ENCODE peak calls at places on chromosomes 12 and 14, in nine cellular contexts. One of them, this sample, is unnamed.

GRCh38 chr12:73547421-73547820 is 990.2 kb upstream of the ATXN7L3B start:
- DNase-seq in mammary epithelial cell: peak; percentile 13
- DNase-seq in mesenchymal stem cell: peak; percentile 61
- DNase-seq in GM23248: no peak
- DNase-seq in GM23338: no peak
- DNase-seq in neuronal stem cell: no peak
- DNase-seq in IMR-90: no peak
- DNase-seq in PC-3: peak; percentile 62
- DNase-seq in PC-9: no peak
- DNase-seq in this sample: no peak

GRCh38 chr12:73973486-73973885 is 564.1 kb upstream of the ATXN7L3B start:
- DNase-seq in GM23248: no peak
- DNase-seq in mammary epithelial cell: no peak
- DNase-seq in IMR-90: no peak
- DNase-seq in GM23338: no peak
- DNase-seq in PC-9: no peak
- DNase-seq in PC-3: no peak
- DNase-seq in neuronal stem cell: no peak
- DNase-seq in mesenchymal stem cell: no peak
- DNase-seq in this sample: peak; percentile 8

GRCh38 chr12:79407671-79408622 is 282.8 kb downstream of the PAWR start:
- DNase-seq in IMR-90: peak; percentile 91
- DNase-seq in neuronal stem cell: peak; percentile 41
- DNase-seq in GM23248: peak; percentile 90
- DNase-seq in mesenchymal stem cell: peak; percentile 88
- DNase-seq in PC-9: peak; percentile 67
- DNase-seq in GM23338: peak; percentile 85
- DNase-seq in mammary epithelial cell: peak; percentile 81
- DNase-seq in PC-3: peak; percentile 94
- DNase-seq in this sample: peak; percentile 72

GRCh38 chr12:42320796-42321195 is 5.1 kb downstream of the ZCRB1 start:
- DNase-seq in PC-9: no peak
- DNase-seq in mammary epithelial cell: no peak
- DNase-seq in GM23338: no peak
- DNase-seq in mesenchymal stem cell: no peak
- DNase-seq in neuronal stem cell: no peak
- DNase-seq in IMR-90: no peak
- DNase-seq in PC-3: no peak
- DNase-seq in GM23248: no peak
- DNase-seq in this sample: no peak

GRCh38 chr14:81805785-81806184 is 272.1 kb upstream of the SEL1L start:
- DNase-seq in GM23248: no peak
- DNase-seq in mammary epithelial cell: no peak
- DNase-seq in neuronal stem cell: no peak
- DNase-seq in IMR-90: no peak
- DNase-seq in PC-3: no peak
- DNase-seq in PC-9: no peak
- DNase-seq in GM23338: no peak
- DNase-seq in mesenchymal stem cell: no peak
- DNase-seq in this sample: no peak

GRCh38 chr14:100532154-100532915 is 54.9 kb downstream of the BEGAIN start:
- DNase-seq in mammary epithelial cell: peak; percentile 23
- DNase-seq in GM23338: no peak
- DNase-seq in PC-3: no peak
- DNase-seq in IMR-90: peak; percentile 13
- DNase-seq in PC-9: no peak
- DNase-seq in GM23248: no peak
- DNase-seq in mesenchymal stem cell: no peak
- DNase-seq in neuronal stem cell: no peak
- DNase-seq in this sample: no peak

GRCh38 chr12:93015970-93016751 is 87.1 kb upstream of the EEA1 start:
- DNase-seq in IMR-90: peak; percentile 10
- DNase-seq in mammary epithelial cell: peak; percentile 32
- DNase-seq in PC-3: peak; percentile 8
- DNase-seq in GM23338: no peak
- DNase-seq in mesenchymal stem cell: no peak
- DNase-seq in neuronal stem cell: no peak
- DNase-seq in GM23248: no peak
- DNase-seq in PC-9: peak; percentile 28
- DNase-seq in this sample: peak; percentile 11

GRCh38 chr14:105323663-105324062 is 9.1 kb downstream of the PACS2 start:
- DNase-seq in GM23248: no peak
- DNase-seq in mammary epithelial cell: no peak
- DNase-seq in PC-3: no peak
- DNase-seq in neuronal stem cell: no peak
- DNase-seq in GM23338: no peak
- DNase-seq in mesenchymal stem cell: no peak
- DNase-seq in PC-9: no peak
- DNase-seq in IMR-90: no peak
- DNase-seq in this sample: no peak

GRCh38 chr14:84006643-84007137 is 1523.3 kb upstream of the FLRT2 start:
- DNase-seq in IMR-90: no peak
- DNase-seq in mesenchymal stem cell: no peak
- DNase-seq in GM23248: no peak
- DNase-seq in GM23338: peak; percentile 33
- DNase-seq in mammary epithelial cell: no peak
- DNase-seq in neuronal stem cell: peak; percentile 1
- DNase-seq in PC-3: peak; percentile 8
- DNase-seq in PC-9: no peak
- DNase-seq in this sample: peak; percentile 49

GRCh38 chr14:75972729-75973480 is 8.9 kb downstream of the TGFB3 start:
- DNase-seq in mammary epithelial cell: no peak
- DNase-seq in GM23338: peak; percentile 24
- DNase-seq in GM23248: no peak
- DNase-seq in neuronal stem cell: no peak
- DNase-seq in PC-3: no peak
- DNase-seq in PC-9: no peak
- DNase-seq in mesenchymal stem cell: no peak
- DNase-seq in IMR-90: no peak
- DNase-seq in this sample: no peak

GRCh38 chr12:24595652-24596235 is 353.2 kb downstream of the BCAT1 start:
- DNase-seq in neuronal stem cell: no peak
- DNase-seq in PC-3: no peak
- DNase-seq in mammary epithelial cell: no peak
- DNase-seq in GM23248: peak; percentile 18
- DNase-seq in PC-9: no peak
- DNase-seq in GM23338: peak; percentile 62
- DNase-seq in mesenchymal stem cell: peak; percentile 24
- DNase-seq in IMR-90: peak; percentile 23
- DNase-seq in this sample: no peak

DNA sequence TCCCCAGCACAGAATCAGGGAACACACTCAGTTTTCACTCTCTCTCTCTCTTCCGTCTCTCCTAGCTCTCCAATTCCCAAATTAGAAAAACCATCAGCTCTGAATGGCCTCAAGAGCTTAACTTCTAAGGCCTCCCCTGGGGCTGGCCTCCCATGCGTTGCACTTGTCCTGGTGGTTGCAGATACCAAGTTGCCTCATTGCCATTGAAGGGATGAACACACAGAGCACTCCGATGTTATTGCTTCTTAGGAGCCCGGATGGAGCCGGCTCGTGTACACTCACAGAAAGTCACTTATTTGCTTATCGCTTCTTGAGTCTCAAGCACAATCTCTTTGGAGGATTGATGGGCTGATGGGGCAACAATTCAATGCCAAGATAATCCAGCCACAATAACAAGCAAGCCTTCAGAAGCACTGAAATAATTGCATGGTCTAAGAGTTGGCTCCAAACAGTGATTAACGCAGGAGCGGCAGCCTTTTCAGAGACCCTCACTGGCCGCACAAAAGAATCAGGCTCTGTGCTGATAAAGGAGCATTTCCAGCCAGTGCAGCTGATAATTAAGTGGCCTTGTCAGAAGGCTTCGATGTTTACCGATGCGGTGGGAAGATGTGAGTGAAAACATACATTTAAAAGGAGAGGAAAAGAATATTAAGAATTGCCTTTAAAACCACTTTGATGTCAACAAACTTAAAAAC is 175.7 kb upstream of the TMEM132C start:
- DNase-seq in mesenchymal stem cell: peak; percentile 50
- DNase-seq in IMR-90: no peak
- DNase-seq in PC-3: no peak
- DNase-seq in PC-9: no peak
- DNase-seq in GM23248: no peak
- DNase-seq in GM23338: no peak
- DNase-seq in neuronal stem cell: peak; percentile 29
- DNase-seq in mammary epithelial cell: no peak
- DNase-seq in this sample: peak; percentile 73
- H2AFZ ChIP-seq in mesenchymal stem cell: no peak overlapping the region
- H2AFZ ChIP-seq in IMR-90: no peak overlapping the region
- H2AFZ ChIP-seq in PC-3: no peak overlapping the region
- H2AFZ ChIP-seq in PC-9: no peak overlapping the region
- H2AFZ ChIP-seq in GM23248: no peak overlapping the region
- H2AFZ ChIP-seq in GM23338: no peak overlapping the region
- H2AFZ ChIP-seq in neuronal stem cell: no peak overlapping the region
- H2AFZ ChIP-seq in mammary epithelial cell: no peak overlapping the region
- H2AFZ ChIP-seq in this sample: no peak overlapping the region

GRCh38 chr12:56571131-56571530 is 49.5 kb downstream of the RBMS2 start:
- DNase-seq in mammary epithelial cell: no peak
- DNase-seq in IMR-90: no peak
- DNase-seq in GM23248: no peak
- DNase-seq in neuronal stem cell: no peak
- DNase-seq in mesenchymal stem cell: no peak
- DNase-seq in PC-3: no peak
- DNase-seq in GM23338: no peak
- DNase-seq in PC-9: no peak
- DNase-seq in this sample: peak; percentile 60
- H3K4me2 ChIP-seq in mammary epithelial cell: no peak overlapping the region
- H3K4me2 ChIP-seq in IMR-90: no peak overlapping the region
- H3K4me2 ChIP-seq in GM23248: no peak overlapping the region
- H3K4me2 ChIP-seq in neuronal stem cell: no peak overlapping the region
- H3K4me2 ChIP-seq in mesenchymal stem cell: no peak overlapping the region
- H3K4me2 ChIP-seq in PC-3: no peak overlapping the region
- H3K4me2 ChIP-seq in GM23338: no peak overlapping the region
- H3K4me2 ChIP-seq in PC-9: no peak overlapping the region
- H3K4me2 ChIP-seq in this sample: peak overlapping the region; percentile 58

GRCh38 chr12:98465505-98465904 is 49.9 kb upstream of the TMPO start:
- DNase-seq in mesenchymal stem cell: no peak
- DNase-seq in IMR-90: no peak
- DNase-seq in mammary epithelial cell: no peak
- DNase-seq in PC-9: no peak
- DNase-seq in neuronal stem cell: no peak
- DNase-seq in GM23248: no peak
- DNase-seq in PC-3: no peak
- DNase-seq in GM23338: no peak
- DNase-seq in this sample: no peak

GRCh38 chr12:98465950-98466349 is 49.4 kb upstream of the TMPO start:
- DNase-seq in IMR-90: no peak
- DNase-seq in GM23338: no peak
- DNase-seq in PC-9: no peak
- DNase-seq in mesenchymal stem cell: no peak
- DNase-seq in PC-3: no peak
- DNase-seq in neuronal stem cell: no peak
- DNase-seq in mammary epithelial cell: no peak
- DNase-seq in GM23248: no peak
- DNase-seq in this sample: no peak

GRCh38 chr12:98464155-98464554 is 51.2 kb upstream of the TMPO start:
- DNase-seq in mesenchymal stem cell: peak; percentile 49
- DNase-seq in PC-9: no peak
- DNase-seq in neuronal stem cell: no peak
- DNase-seq in PC-3: no peak
- DNase-seq in IMR-90: peak; percentile 31
- DNase-seq in GM23248: peak; percentile 56
- DNase-seq in mammary epithelial cell: peak; percentile 47
- DNase-seq in GM23338: no peak
- DNase-seq in this sample: no peak

GRCh38 chr12:98469108-98469507 is 46.3 kb upstream of the TMPO start:
- DNase-seq in mammary epithelial cell: no peak
- DNase-seq in neuronal stem cell: no peak
- DNase-seq in GM23338: no peak
- DNase-seq in mesenchymal stem cell: no peak
- DNase-seq in PC-9: no peak
- DNase-seq in GM23248: no peak
- DNase-seq in IMR-90: no peak
- DNase-seq in PC-3: no peak
- DNase-seq in this sample: no peak

DNA sequence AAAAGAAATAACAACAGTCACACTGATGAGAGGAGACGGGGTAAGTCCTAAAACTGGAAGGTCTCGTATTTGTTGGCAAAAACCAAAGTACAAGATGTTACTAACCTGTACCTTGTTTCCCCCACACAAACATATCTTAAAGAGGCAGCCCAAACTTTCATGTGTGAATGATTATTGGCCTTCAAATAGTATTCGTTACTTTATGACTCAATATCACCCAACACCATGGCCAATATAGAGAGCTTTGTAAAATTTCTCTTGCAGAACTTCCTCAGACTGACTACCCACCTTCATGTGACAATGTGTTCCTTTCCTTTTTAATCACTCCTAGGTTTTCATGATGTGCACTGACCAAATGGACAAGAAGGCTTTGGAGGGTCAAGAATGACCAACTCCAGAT is 48.4 kb upstream of the TMPO start:
- DNase-seq in mammary epithelial cell: no peak
- DNase-seq in GM23338: no peak
- DNase-seq in PC-3: no peak
- DNase-seq in IMR-90: no peak
- DNase-seq in GM23248: no peak
- DNase-seq in mesenchymal stem cell: no peak
- DNase-seq in PC-9: no peak
- DNase-seq in neuronal stem cell: no peak
- DNase-seq in this sample: no peak
- H2AFZ ChIP-seq in mammary epithelial cell: no peak overlapping the region
- H2AFZ ChIP-seq in GM23338: no peak overlapping the region
- H2AFZ ChIP-seq in PC-3: no peak overlapping the region
- H2AFZ ChIP-seq in IMR-90: no peak overlapping the region
- H2AFZ ChIP-seq in GM23248: no peak overlapping the region
- H2AFZ ChIP-seq in mesenchymal stem cell: no peak overlapping the region
- H2AFZ ChIP-seq in PC-9: no peak overlapping the region
- H2AFZ ChIP-seq in neuronal stem cell: no peak overlapping the region
- H2AFZ ChIP-seq in this sample: no peak overlapping the region

GRCh38 chr12:30754383-30754749 is 385 bp downstream of the CAPRIN2 start:
- DNase-seq in neuronal stem cell: no peak
- DNase-seq in mesenchymal stem cell: no peak
- DNase-seq in GM23248: no peak
- DNase-seq in IMR-90: no peak
- DNase-seq in PC-9: no peak
- DNase-seq in mammary epithelial cell: no peak
- DNase-seq in PC-3: no peak
- DNase-seq in GM23338: no peak
- DNase-seq in this sample: no peak

GRCh38 chr12:30757316-30757715 is 2.6 kb upstream of the CAPRIN2 start:
- DNase-seq in GM23248: no peak
- DNase-seq in mammary epithelial cell: no peak
- DNase-seq in PC-3: no peak
- DNase-seq in GM23338: no peak
- DNase-seq in mesenchymal stem cell: no peak
- DNase-seq in neuronal stem cell: no peak
- DNase-seq in IMR-90: no peak
- DNase-seq in PC-9: no peak
- DNase-seq in this sample: no peak

GRCh38 chr12:30754750-30755394 is at the start of gene CAPRIN2:
- DNase-seq in GM23338: peak; percentile 97
- DNase-seq in GM23248: peak; percentile 98
- DNase-seq in mammary epithelial cell: peak; percentile 96
- DNase-seq in PC-3: peak; percentile 91
- DNase-seq in PC-9: peak; percentile 100
- DNase-seq in IMR-90: peak; percentile 93
- DNase-seq in neuronal stem cell: peak; percentile 94
- DNase-seq in mesenchymal stem cell: peak; percentile 95
- DNase-seq in this sample: peak; percentile 98

GRCh38 chr12:30755395-30755762 is 628 bp upstream of the CAPRIN2 start:
- DNase-seq in GM23248: no peak
- DNase-seq in PC-9: no peak
- DNase-seq in mammary epithelial cell: peak; percentile 1
- DNase-seq in mesenchymal stem cell: no peak
- DNase-seq in neuronal stem cell: no peak
- DNase-seq in PC-3: no peak
- DNase-seq in IMR-90: no peak
- DNase-seq in GM23338: no peak
- DNase-seq in this sample: no peak

GRCh38 chr12:30756074-30756473 is 1.3 kb upstream of the CAPRIN2 start:
- DNase-seq in mammary epithelial cell: no peak
- DNase-seq in PC-9: no peak
- DNase-seq in IMR-90: no peak
- DNase-seq in neuronal stem cell: no peak
- DNase-seq in mesenchymal stem cell: no peak
- DNase-seq in PC-3: no peak
- DNase-seq in GM23338: no peak
- DNase-seq in GM23248: no peak
- DNase-seq in this sample: no peak
- H3K4me2 ChIP-seq in mammary epithelial cell: peak overlapping the region; percentile 87
- H3K4me2 ChIP-seq in PC-9: peak overlapping the region; percentile 87
- H3K4me2 ChIP-seq in IMR-90: no peak overlapping the region
- H3K4me2 ChIP-seq in neuronal stem cell: no peak overlapping the region
- H3K4me2 ChIP-seq in mesenchymal stem cell: no peak overlapping the region
- H3K4me2 ChIP-seq in PC-3: peak overlapping the region; percentile 96
- H3K4me2 ChIP-seq in GM23338: peak overlapping the region; percentile 72
- H3K4me2 ChIP-seq in GM23248: peak overlapping the region; percentile 84
- H3K4me2 ChIP-seq in this sample: no peak overlapping the region